ENCODE peak calls at places on chromosomes 2 and 18, in four cellular contexts. Q is K562, E is H1, C is HepG2. X is an unnamed sample.

GRCh38 chr2:221997100-221997499 is 301.7 kb downstream of the PAX3 start:
- DNase-seq in Q (no peak), C (peak; percentile 10), E (no peak), X (no peak)

GRCh38 chr2:129766594-129766993 is 212.9 kb upstream of the RAB6C start:
- DNase-seq in C (no peak), Q (no peak), E (no peak), X (no peak)

GRCh38 chr2:58157754-58158153 is 83.4 kb downstream of the FANCL start:
- DNase-seq in E (no peak), Q (no peak), C (no peak), X (no peak)

GRCh38 chr2:143968360-143968759 is 551.6 kb downstream of the ZEB2 start:
- DNase-seq in Q (no peak), E (no peak), C (no peak), X (no peak)

GRCh38 chr2:26609839-26610277 is 31.3 kb downstream of the CIB4 start:
- DNase-seq in Q (no peak), C (no peak), E (peak; percentile 44), X (no peak)

GRCh38 chr2:88831071-88831791 is 139.8 kb downstream of the RPIA start:
- DNase-seq in E (no peak), C (no peak), Q (no peak), X (no peak)

GRCh38 chr18:8608795-8609673 is at the start of gene RAB12:
- DNase-seq in Q (peak; percentile 93), E (peak; percentile 87), C (peak; percentile 56), X (no peak)

GRCh38 chr2:10188211-10188610 is 65.7 kb downstream of the RRM2 start:
- DNase-seq in Q (peak; percentile 65), E (no peak), C (peak; percentile 78), X (no peak)

GRCh38 chr2:1157107-1157506 is 206.5 kb downstream of the SNTG2 start:
- DNase-seq in C (no peak), E (no peak), Q (no peak), X (no peak)

GRCh38 chr18:10269226-10269625 is 185.2 kb upstream of the APCDD1 start:
- DNase-seq in E (no peak), Q (no peak), C (no peak), X (no peak)

GRCh38 chr2:70784320-70784719 is 6.1 kb downstream of the FIGLA start:
- DNase-seq in Q (no peak), C (no peak), E (no peak), X (no peak)

GRCh38 chr2:175205523-175205922 is 24.0 kb upstream of the ATP5MC3 start:
- DNase-seq in C (no peak), E (no peak), Q (no peak), X (no peak)

GRCh38 chr18:50038448-50038847 is 156.5 kb downstream of the MYO5B start:
- DNase-seq in Q (no peak), C (no peak), E (no peak), X (no peak)

GRCh38 chr2:64482765-64483504 is 29.0 kb downstream of the LGALSL start:
- DNase-seq in E (no peak), C (no peak), Q (no peak), X (no peak)

GRCh38 chr2:220053919-220054318 is 426.5 kb downstream of the SLC4A3 start:
- DNase-seq in C (no peak), Q (peak; percentile 8), E (no peak), X (no peak)

GRCh38 chr2:236568068-236568921 is 1.3 kb upstream of the ACKR3 start:
- DNase-seq in C (no peak), Q (no peak), E (peak; percentile 63), X (no peak)

GRCh38 chr2:67041051-67041450 is 356.1 kb upstream of the ETAA1 start:
- DNase-seq in E (no peak), Q (no peak), C (no peak), X (no peak)

GRCh38 chr2:185745864-185746859 is 7.6 kb downstream of the FSIP2 start:
- DNase-seq in E (no peak), C (peak; percentile 1), Q (no peak), X (no peak)

GRCh38 chr18:49608892-49609291 is 47.0 kb downstream of the LIPG start:
- DNase-seq in E (no peak), C (no peak), Q (no peak), X (no peak)

GRCh38 chr18:44452346-44452745 is 228.3 kb upstream of the SETBP1 start:
- DNase-seq in E (no peak), Q (no peak), C (no peak), X (no peak)

GRCh38 chr2:128172191-128172590 is 81.2 kb downstream of the UGGT1 start:
- DNase-seq in Q (no peak), C (peak; percentile 55), E (no peak), X (no peak)

GRCh38 chr2:14114275-14114674 is 518.2 kb upstream of the LRATD1 start:
- DNase-seq in C (no peak), Q (no peak), E (no peak), X (no peak)

GRCh38 chr2:224778474-224778877 is 62.3 kb upstream of the CCDC195 start:
- DNase-seq in C (peak; percentile 56), E (peak; percentile 68), Q (peak; percentile 26), X (peak; percentile 39)

GRCh38 chr18:48605408-48605845 is 66.6 kb downstream of the CTIF start:
- DNase-seq in C (peak; percentile 73), Q (peak; percentile 65), E (peak; percentile 73), X (peak; percentile 23)

GRCh38 chr2:136527560-136527959 is 237.8 kb upstream of the THSD7B start:
- DNase-seq in Q (no peak), E (peak; percentile 51), C (peak; percentile 41), X (no peak)

GRCh38 chr2:68151037-68151436 is 6.7 kb upstream of the PNO1 start:
- DNase-seq in C (no peak), Q (no peak), E (no peak), X (no peak)

GRCh38 chr2:18645315-18645714 is 55.9 kb upstream of the NT5C1B start:
- DNase-seq in Q (no peak), C (no peak), E (no peak), X (no peak)

GRCh38 chr2:171923206-171923605 is 945 bp downstream of the HAT1 start:
- DNase-seq in C (peak; percentile 32), E (no peak), Q (no peak), X (no peak)

GRCh38 chr2:219551863-219552381 is 8.1 kb downstream of the TMEM198 start:
- DNase-seq in Q (no peak), E (no peak), C (no peak), X (no peak)

GRCh38 chr2:15145046-15145817 is 415.9 kb downstream of the NBAS start:
- DNase-seq in E (no peak), Q (no peak), C (no peak), X (no peak)
- H3K4me3 ChIP-seq in E (no peak overlapping the region), Q (no peak overlapping the region), C (no peak overlapping the region), X (no peak overlapping the region)

GRCh38 chr18:42792731-42793130 is 322.8 kb downstream of the RIT2 start:
- DNase-seq in Q (no peak), E (no peak), C (no peak), X (no peak)
- TF ChIP-seq TAF1 in Q (no peak), E (no peak), C (no peak), X (no peak)

DNA sequence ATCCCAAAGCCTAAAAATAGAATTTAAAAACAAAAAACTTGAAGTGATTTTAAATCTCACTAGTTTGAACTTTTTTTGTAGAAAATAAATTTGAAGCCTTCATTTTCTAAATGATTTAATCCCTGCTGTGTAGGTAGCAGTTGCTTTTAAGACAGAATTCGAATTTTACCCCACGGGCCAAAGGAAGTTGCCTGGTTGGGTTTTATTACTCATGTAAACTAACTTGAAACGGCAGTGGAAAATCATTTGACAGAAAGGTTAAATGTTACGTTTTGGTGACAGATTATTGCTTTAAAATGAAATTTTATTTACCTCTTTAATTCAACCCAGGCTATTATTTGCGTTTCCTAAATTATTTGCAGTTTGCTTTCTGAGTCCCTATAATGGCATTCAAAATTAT is 2.0 kb downstream of the MAPRE2 start:
- DNase-seq in C (no peak), E (no peak), Q (no peak), X (no peak)
- H3K4me3 ChIP-seq in C (peak overlapping the region; percentile 74), E (peak overlapping the region; percentile 75), Q (peak overlapping the region; percentile 55), X (peak overlapping the region; percentile 78)

GRCh38 chr2:112787729-112788401 is 3.6 kb upstream of the IL1A start:
- DNase-seq in Q (no peak), C (no peak), E (no peak), X (no peak)
- TF ChIP-seq TAF1 in Q (no peak), C (no peak), E (no peak), X (no peak)

GRCh38 chr2:201978988-201979387 is 54.7 kb upstream of the FZD7 start:
- DNase-seq in E (no peak), Q (no peak), C (no peak), X (no peak)
- H3K4me3 ChIP-seq in E (no peak overlapping the region), Q (no peak overlapping the region), C (no peak overlapping the region), X (no peak overlapping the region)

DNA sequence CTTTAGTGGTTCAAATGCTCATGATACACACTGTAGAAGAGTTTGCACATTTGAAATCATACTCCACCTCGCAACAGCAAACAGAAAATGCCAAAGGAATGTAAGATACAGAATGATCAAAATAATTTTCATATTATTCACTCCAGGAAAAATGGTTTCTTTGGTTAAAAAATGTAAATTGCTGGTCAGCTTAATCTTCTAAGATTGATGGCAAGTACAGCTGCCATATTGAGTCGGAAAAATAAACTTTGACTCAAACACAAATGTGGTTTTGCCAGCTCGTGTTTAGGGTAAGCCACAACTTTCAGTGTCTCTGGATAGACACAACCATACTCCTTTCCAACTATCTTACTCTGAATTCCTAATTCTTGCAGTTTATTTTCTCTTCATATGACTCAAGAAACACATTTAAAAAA is 154.9 kb upstream of the SMIM21 start:
- DNase-seq in C (no peak), Q (no peak), E (no peak), X (no peak)
- TF ChIP-seq TAF1 in C (no peak), Q (no peak), E (no peak), X (no peak)

GRCh38 chr2:241858206-241859016 is at the start of gene PDCD1:
- DNase-seq in E (no peak), C (peak; percentile 31), Q (peak; percentile 84), X (no peak)

GRCh38 chr2:241860184-241861078 is 1.7 kb upstream of the PDCD1 start:
- DNase-seq in Q (peak; percentile 8), E (no peak), C (no peak), X (no peak)

GRCh38 chr2:241861264-241861663 is 2.6 kb upstream of the PDCD1 start:
- DNase-seq in Q (no peak), C (no peak), E (no peak), X (no peak)

GRCh38 chr2:241859017-241859435 is 332 bp upstream of the PDCD1 start:
- DNase-seq in Q (peak; percentile 73), C (no peak), E (no peak), X (no peak)

GRCh38 chr2:241859436-241860183 is 916 bp upstream of the PDCD1 start:
- DNase-seq in Q (peak; percentile 62), E (no peak), C (no peak), X (no peak)
- H3K4me3 ChIP-seq in Q (no peak overlapping the region), E (no peak overlapping the region), C (no peak overlapping the region), X (peak overlapping the region; percentile 56)